ENCODE peak calls at places on chromosomes 13 and 19, in four cellular contexts. One of them, this sample, is unnamed.

GRCh38 chr13:44629465-44630183 is 53.5 kb upstream of the TSC22D1 start:
- DNase-seq in astrocyte of the cerebellum: peak; percentile 27
- DNase-seq in colonic mucosa: no peak
- DNase-seq in tibial artery: no peak
- DNase-seq in this sample: no peak

GRCh38 chr19:54653181-54653809 is 9.5 kb upstream of the LILRB4 start:
- DNase-seq in colonic mucosa: no peak
- DNase-seq in astrocyte of the cerebellum: no peak
- DNase-seq in tibial artery: no peak
- DNase-seq in this sample: no peak

GRCh38 chr13:110379905-110380341 is 72.8 kb downstream of the COL4A2 start:
- DNase-seq in colonic mucosa: no peak
- DNase-seq in tibial artery: no peak
- DNase-seq in astrocyte of the cerebellum: no peak
- DNase-seq in this sample: no peak

GRCh38 chr13:99033814-99034213 is 56.0 kb upstream of the DOCK9 start:
- DNase-seq in astrocyte of the cerebellum: no peak
- DNase-seq in colonic mucosa: no peak
- DNase-seq in tibial artery: no peak
- DNase-seq in this sample: no peak

GRCh38 chr19:21709464-21709863 is 57.9 kb downstream of the ZNF100 start:
- DNase-seq in astrocyte of the cerebellum: no peak
- DNase-seq in colonic mucosa: no peak
- DNase-seq in tibial artery: no peak
- DNase-seq in this sample: no peak

GRCh38 chr19:21143428-21143827 is 1.6 kb downstream of the ZNF431 start:
- DNase-seq in tibial artery: no peak
- DNase-seq in colonic mucosa: no peak
- DNase-seq in astrocyte of the cerebellum: no peak
- DNase-seq in this sample: no peak

GRCh38 chr19:56125806-56126590 is 4.9 kb upstream of the ZNF787 start:
- DNase-seq in astrocyte of the cerebellum: no peak
- DNase-seq in tibial artery: no peak
- DNase-seq in colonic mucosa: peak; percentile 70
- DNase-seq in this sample: peak; percentile 56

GRCh38 chr13:44436589-44437337 is 63.1 kb downstream of the SERP2 start:
- DNase-seq in tibial artery: peak; percentile 93
- DNase-seq in colonic mucosa: peak; percentile 98
- DNase-seq in astrocyte of the cerebellum: peak; percentile 87
- DNase-seq in this sample: peak; percentile 97

GRCh38 chr13:30619731-30620130 is 2.0 kb downstream of the USPL1 start:
- DNase-seq in colonic mucosa: no peak
- DNase-seq in astrocyte of the cerebellum: no peak
- DNase-seq in tibial artery: no peak
- DNase-seq in this sample: no peak

GRCh38 chr13:72774019-72774418 is 7.7 kb downstream of the DIS3 start:
- DNase-seq in colonic mucosa: no peak
- DNase-seq in astrocyte of the cerebellum: no peak
- DNase-seq in tibial artery: no peak
- DNase-seq in this sample: no peak

GRCh38 chr19:16541526-16542044 is 652 bp downstream of the CHERP start:
- DNase-seq in colonic mucosa: no peak
- DNase-seq in astrocyte of the cerebellum: peak; percentile 1
- DNase-seq in tibial artery: no peak
- DNase-seq in this sample: no peak

GRCh38 chr13:79792716-79793115 is 311.8 kb downstream of the NDFIP2 start:
- DNase-seq in colonic mucosa: no peak
- DNase-seq in tibial artery: no peak
- DNase-seq in astrocyte of the cerebellum: no peak
- DNase-seq in this sample: no peak

GRCh38 chr19:45499196-45500180 is 1.2 kb downstream of the PPM1N start:
- DNase-seq in colonic mucosa: peak; percentile 78
- DNase-seq in tibial artery: peak; percentile 47
- DNase-seq in astrocyte of the cerebellum: no peak
- DNase-seq in this sample: peak; percentile 68

GRCh38 chr19:23437901-23438300 is 42.6 kb upstream of the ZNF91 start:
- DNase-seq in astrocyte of the cerebellum: no peak
- DNase-seq in colonic mucosa: no peak
- DNase-seq in tibial artery: no peak
- DNase-seq in this sample: no peak

GRCh38 chr13:101258071-101258470 is 158.2 kb downstream of the NALCN start:
- DNase-seq in colonic mucosa: no peak
- DNase-seq in astrocyte of the cerebellum: peak; percentile 64
- DNase-seq in tibial artery: no peak
- DNase-seq in this sample: no peak

GRCh38 chr13:100131863-100132574 is 43.1 kb downstream of the PCCA start:
- DNase-seq in astrocyte of the cerebellum: peak; percentile 42
- DNase-seq in colonic mucosa: no peak
- DNase-seq in tibial artery: no peak
- DNase-seq in this sample: no peak

GRCh38 chr13:68745517-68745916 is 1362.1 kb upstream of the ATXN8OS start:
- DNase-seq in astrocyte of the cerebellum: no peak
- DNase-seq in colonic mucosa: no peak
- DNase-seq in tibial artery: no peak
- DNase-seq in this sample: no peak

GRCh38 chr19:6249296-6249695 is 30.5 kb downstream of the MLLT1 start:
- DNase-seq in tibial artery: no peak
- DNase-seq in colonic mucosa: no peak
- DNase-seq in astrocyte of the cerebellum: no peak
- DNase-seq in this sample: no peak

GRCh38 chr19:40633207-40633606 is 32.0 kb downstream of the LTBP4 start:
- DNase-seq in colonic mucosa: no peak
- DNase-seq in tibial artery: no peak
- DNase-seq in astrocyte of the cerebellum: peak; percentile 24
- DNase-seq in this sample: no peak